ENCODE peak calls at places on chromosomes 6 and 20, in eight cellular contexts. One of them, this sample, is unnamed.

GRCh38 chr6:35181313-35181932 is 32.3 kb upstream of the SCUBE3 start:
- DNase-seq in EH: peak
- DNase-seq in progenitor cell of endocrine pancreas: no peak
- DNase-seq in NCI-H748 treated with DMSO at 0.1 percent for 48 hours: no peak
- DNase-seq in LoVo: peak
- DNase-seq in T-helper 9 cell: no peak
- DNase-seq in cardiac muscle cell: peak
- DNase-seq in osteoblast: peak
- DNase-seq in this sample: no peak

GRCh38 chr6:30530013-30530412 is 26.3 kb downstream of the GNL1 start:
- DNase-seq in osteoblast: no peak
- DNase-seq in progenitor cell of endocrine pancreas: no peak
- DNase-seq in LoVo: no peak
- DNase-seq in NCI-H748 treated with DMSO at 0.1 percent for 48 hours: no peak
- DNase-seq in T-helper 9 cell: no peak
- DNase-seq in EH: no peak
- DNase-seq in cardiac muscle cell: no peak
- DNase-seq in this sample: no peak

GRCh38 chr6:33571637-33572316 is 8.3 kb downstream of the BAK1 start:
- DNase-seq in LoVo: no peak
- DNase-seq in cardiac muscle cell: no peak
- DNase-seq in T-helper 9 cell: no peak
- DNase-seq in progenitor cell of endocrine pancreas: no peak
- DNase-seq in osteoblast: peak
- DNase-seq in NCI-H748 treated with DMSO at 0.1 percent for 48 hours: no peak
- DNase-seq in EH: no peak
- DNase-seq in this sample: no peak

GRCh38 chr20:51311636-51312479 is 230.7 kb downstream of the NFATC2 start:
- DNase-seq in cardiac muscle cell: peak
- DNase-seq in T-helper 9 cell: no peak
- DNase-seq in LoVo: no peak
- DNase-seq in NCI-H748 treated with DMSO at 0.1 percent for 48 hours: no peak
- DNase-seq in osteoblast: no peak
- DNase-seq in progenitor cell of endocrine pancreas: no peak
- DNase-seq in EH: peak
- DNase-seq in this sample: no peak

GRCh38 chr6:108846628-108847027 is 1.6 kb upstream of the ARMC2 start:
- DNase-seq in cardiac muscle cell: no peak
- DNase-seq in progenitor cell of endocrine pancreas: no peak
- DNase-seq in osteoblast: no peak
- DNase-seq in T-helper 9 cell: no peak
- DNase-seq in NCI-H748 treated with DMSO at 0.1 percent for 48 hours: no peak
- DNase-seq in LoVo: no peak
- DNase-seq in EH: no peak
- DNase-seq in this sample: no peak

GRCh38 chr20:6178537-6178936 is 55.7 kb upstream of the FERMT1 start:
- DNase-seq in T-helper 9 cell: no peak
- DNase-seq in osteoblast: peak
- DNase-seq in LoVo: peak
- DNase-seq in cardiac muscle cell: peak
- DNase-seq in NCI-H748 treated with DMSO at 0.1 percent for 48 hours: peak
- DNase-seq in progenitor cell of endocrine pancreas: no peak
- DNase-seq in EH: peak
- DNase-seq in this sample: no peak

GRCh38 chr20:17995967-17996819 is 27.4 kb downstream of the MGME1 start:
- DNase-seq in NCI-H748 treated with DMSO at 0.1 percent for 48 hours: peak
- DNase-seq in progenitor cell of endocrine pancreas: no peak
- DNase-seq in osteoblast: peak
- DNase-seq in LoVo: peak
- DNase-seq in T-helper 9 cell: peak
- DNase-seq in EH: peak
- DNase-seq in cardiac muscle cell: peak
- DNase-seq in this sample: no peak

GRCh38 chr20:15925376-15925775 is 647.9 kb downstream of the KIF16B start:
- DNase-seq in LoVo: no peak
- DNase-seq in progenitor cell of endocrine pancreas: no peak
- DNase-seq in cardiac muscle cell: no peak
- DNase-seq in NCI-H748 treated with DMSO at 0.1 percent for 48 hours: no peak
- DNase-seq in osteoblast: no peak
- DNase-seq in EH: no peak
- DNase-seq in T-helper 9 cell: no peak
- DNase-seq in this sample: no peak

GRCh38 chr6:36445651-36446050 is 2.9 kb downstream of the KCTD20 start:
- DNase-seq in LoVo: no peak
- DNase-seq in osteoblast: no peak
- DNase-seq in cardiac muscle cell: no peak
- DNase-seq in progenitor cell of endocrine pancreas: no peak
- DNase-seq in EH: peak
- DNase-seq in NCI-H748 treated with DMSO at 0.1 percent for 48 hours: no peak
- DNase-seq in T-helper 9 cell: no peak
- DNase-seq in this sample: no peak